ENCODE peak calls at places on chromosomes 16 and 17, in six cellular contexts. One of them, this sample, is unnamed.

GRCh38 chr16:67269766-67270165 is 9.6 kb upstream of the PLEKHG4 start:
- DNase-seq in K562: no peak
- DNase-seq in HepG2: no peak
- DNase-seq in GM12892: no peak
- DNase-seq in GM12878: no peak
- DNase-seq in H1: no peak
- DNase-seq in this sample: no peak

GRCh38 chr17:81254955-81255717 is 16.0 kb downstream of the NDUFAF8 start:
- DNase-seq in K562: peak
- DNase-seq in GM12878: no peak
- DNase-seq in GM12892: no peak
- DNase-seq in HepG2: peak
- DNase-seq in H1: peak
- DNase-seq in this sample: no peak

GRCh38 chr17:73481672-73482071 is 162.6 kb downstream of the SDK2 start:
- DNase-seq in GM12878: no peak
- DNase-seq in H1: no peak
- DNase-seq in K562: no peak
- DNase-seq in HepG2: no peak
- DNase-seq in GM12892: no peak
- DNase-seq in this sample: no peak

GRCh38 chr16:89633064-89633631 is 19.7 kb downstream of the DPEP1 start:
- DNase-seq in HepG2: no peak
- DNase-seq in K562: no peak
- DNase-seq in H1: no peak
- DNase-seq in GM12878: no peak
- DNase-seq in GM12892: no peak
- DNase-seq in this sample: no peak

GRCh38 chr17:57401556-57402488 is 145.5 kb downstream of the MSI2 start:
- DNase-seq in HepG2: peak
- DNase-seq in K562: no peak
- DNase-seq in H1: no peak
- DNase-seq in GM12878: no peak
- DNase-seq in GM12892: no peak
- DNase-seq in this sample: no peak

GRCh38 chr17:46063239-46063638 is 64.2 kb downstream of the STH start:
- DNase-seq in K562: no peak
- DNase-seq in GM12892: no peak
- DNase-seq in H1: no peak
- DNase-seq in GM12878: no peak
- DNase-seq in HepG2: no peak
- DNase-seq in this sample: no peak

GRCh38 chr17:78172284-78173024 is 4.1 kb downstream of the SYNGR2 start:
- DNase-seq in GM12892: no peak
- DNase-seq in K562: no peak
- DNase-seq in HepG2: no peak
- DNase-seq in GM12878: no peak
- DNase-seq in H1: peak
- DNase-seq in this sample: no peak

GRCh38 chr17:57864273-57864672 is 14.4 kb upstream of the MRPS23 start:
- DNase-seq in GM12878: no peak
- DNase-seq in GM12892: no peak
- DNase-seq in H1: no peak
- DNase-seq in K562: no peak
- DNase-seq in HepG2: no peak
- DNase-seq in this sample: no peak

GRCh38 chr16:85898521-85899442 is at the start of gene IRF8:
- DNase-seq in HepG2: no peak
- DNase-seq in H1: peak
- DNase-seq in K562: no peak
- DNase-seq in GM12878: peak
- DNase-seq in GM12892: peak
- DNase-seq in this sample: peak

GRCh38 chr17:48081858-48082257 is 19.4 kb downstream of the CBX1 start:
- DNase-seq in HepG2: no peak
- DNase-seq in GM12892: no peak
- DNase-seq in K562: no peak
- DNase-seq in GM12878: no peak
- DNase-seq in H1: no peak
- DNase-seq in this sample: no peak

GRCh38 chr17:6254036-6254435 is 180.9 kb downstream of the AIPL1 start:
- DNase-seq in HepG2: no peak
- DNase-seq in K562: no peak
- DNase-seq in GM12878: no peak
- DNase-seq in GM12892: no peak
- DNase-seq in H1: no peak
- DNase-seq in this sample: no peak

GRCh38 chr17:28392491-28392890 is 13.5 kb downstream of the SLC46A1 start:
- DNase-seq in GM12878: no peak
- DNase-seq in GM12892: no peak
- DNase-seq in H1: no peak
- DNase-seq in K562: no peak
- DNase-seq in HepG2: no peak
- DNase-seq in this sample: no peak

GRCh38 chr17:20226814-20227482 is 217.8 kb downstream of the SPECC1 start:
- DNase-seq in GM12878: no peak
- DNase-seq in HepG2: peak
- DNase-seq in H1: peak
- DNase-seq in GM12892: peak
- DNase-seq in K562: peak
- DNase-seq in this sample: peak

GRCh38 chr17:9206160-9206988 is 185.1 kb downstream of the NTN1 start:
- DNase-seq in K562: no peak
- DNase-seq in GM12892: no peak
- DNase-seq in HepG2: no peak
- DNase-seq in H1: no peak
- DNase-seq in GM12878: no peak
- DNase-seq in this sample: no peak

GRCh38 chr17:37830151-37830993 is 85.5 kb upstream of the HNF1B start:
- DNase-seq in GM12878: peak
- DNase-seq in K562: no peak
- DNase-seq in HepG2: peak
- DNase-seq in GM12892: no peak
- DNase-seq in H1: no peak
- DNase-seq in this sample: no peak

GRCh38 chr17:7806592-7806991 is 27.4 kb upstream of the KDM6B start:
- DNase-seq in HepG2: no peak
- DNase-seq in GM12892: no peak
- DNase-seq in K562: no peak
- DNase-seq in GM12878: no peak
- DNase-seq in H1: no peak
- DNase-seq in this sample: no peak

GRCh38 chr17:7803981-7804380 is 30.0 kb upstream of the KDM6B start:
- DNase-seq in K562: no peak
- DNase-seq in GM12878: no peak
- DNase-seq in HepG2: no peak
- DNase-seq in GM12892: no peak
- DNase-seq in H1: no peak
- DNase-seq in this sample: no peak

GRCh38 chr17:7807206-7807605 is 26.8 kb upstream of the KDM6B start:
- DNase-seq in HepG2: no peak
- DNase-seq in K562: no peak
- DNase-seq in GM12892: no peak
- DNase-seq in H1: no peak
- DNase-seq in GM12878: no peak
- DNase-seq in this sample: no peak

GRCh38 chr17:7814969-7815368 is 19.0 kb upstream of the KDM6B start:
- DNase-seq in HepG2: no peak
- DNase-seq in GM12878: no peak
- DNase-seq in H1: no peak
- DNase-seq in K562: no peak
- DNase-seq in GM12892: no peak
- DNase-seq in this sample: no peak

DNA sequence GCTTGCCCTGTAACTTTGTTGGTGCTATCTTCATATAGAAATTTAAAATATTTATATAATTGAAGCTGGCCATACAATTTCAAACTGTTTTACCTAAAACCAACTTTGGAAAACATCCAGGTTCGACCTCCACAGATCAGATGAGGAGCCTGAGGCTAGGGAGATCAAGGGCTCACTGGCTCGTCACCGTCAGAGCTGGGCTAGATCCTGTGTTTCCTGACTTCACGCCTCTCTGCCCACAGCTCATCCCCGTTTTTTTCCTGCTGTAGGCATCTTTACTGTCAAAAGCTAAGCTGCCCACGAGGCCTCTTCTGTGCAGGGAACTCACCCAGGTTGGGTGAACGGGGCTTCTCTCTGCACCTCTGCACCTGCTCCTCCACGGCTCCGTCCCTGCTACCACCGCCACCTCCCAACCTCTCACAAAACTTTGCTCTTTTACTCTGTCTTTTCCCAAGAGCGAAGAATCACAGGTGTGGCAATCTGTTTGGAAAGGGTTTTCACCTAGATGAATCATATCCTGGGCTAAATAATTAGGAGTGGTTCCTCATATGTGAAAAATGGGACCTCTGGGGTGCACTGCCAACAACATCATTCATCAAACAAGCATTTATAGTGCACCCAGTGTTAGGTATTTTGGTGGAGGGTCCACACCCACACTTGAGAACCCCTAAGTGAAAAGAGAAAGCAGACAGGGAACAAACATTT is 24.8 kb upstream of the KDM6B start:
- DNase-seq in GM12878: no peak
- DNase-seq in HepG2: no peak
- DNase-seq in H1: no peak
- DNase-seq in GM12892: no peak
- DNase-seq in K562: no peak
- DNase-seq in this sample: no peak
- TF ChIP-seq POLR2A in GM12878: no peak
- TF ChIP-seq POLR2A in HepG2: no peak
- TF ChIP-seq POLR2A in H1: no peak
- TF ChIP-seq POLR2A in GM12892: no peak
- TF ChIP-seq POLR2A in K562: no peak
- TF ChIP-seq POLR2A in this sample: no peak

DNA sequence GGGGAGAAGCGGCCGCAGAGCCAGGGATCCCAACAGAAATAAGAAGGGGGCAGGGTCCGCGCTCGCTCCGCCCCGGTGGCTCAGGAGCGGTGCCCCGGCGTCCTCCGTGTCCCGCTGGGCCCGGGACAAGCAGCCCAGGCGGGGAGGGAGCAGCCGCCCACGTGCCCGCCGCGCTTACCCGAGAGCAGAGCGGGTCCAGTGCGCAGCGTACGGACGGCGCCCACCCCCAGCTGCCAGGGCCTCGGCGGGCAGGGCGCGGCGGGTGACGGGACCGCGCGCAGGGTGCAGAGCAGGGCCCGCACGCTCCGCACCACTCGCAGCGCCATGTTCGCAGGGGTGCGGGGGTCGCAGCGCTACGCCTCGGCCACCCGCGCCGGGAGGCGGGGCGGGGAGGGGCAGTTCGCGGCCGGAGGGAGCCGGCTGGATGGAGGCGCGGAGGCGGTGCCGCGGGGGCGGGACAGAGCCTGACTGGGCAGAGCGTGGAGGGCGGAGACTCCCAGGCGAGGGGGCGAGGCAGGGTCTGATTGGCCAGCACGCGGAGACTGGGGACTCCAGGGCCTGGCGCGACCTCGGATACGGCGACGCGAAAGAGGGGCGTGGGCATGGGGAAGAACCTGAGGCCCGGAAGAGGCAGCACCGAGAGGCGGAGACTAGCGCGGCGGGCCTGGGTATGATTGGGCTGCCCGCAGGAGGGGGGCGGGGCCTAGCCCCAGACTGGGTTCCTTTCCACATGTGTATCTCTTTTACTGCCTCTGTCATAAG is at the start of gene GCSH:
- DNase-seq in K562: peak
- DNase-seq in H1: peak
- DNase-seq in HepG2: peak
- DNase-seq in GM12892: peak
- DNase-seq in GM12878: peak
- DNase-seq in this sample: peak
- TF ChIP-seq POLR2AphosphoS5 in K562: peak
- TF ChIP-seq POLR2AphosphoS5 in H1: peak
- TF ChIP-seq POLR2AphosphoS5 in HepG2: peak
- TF ChIP-seq POLR2AphosphoS5 in GM12892: no peak
- TF ChIP-seq POLR2AphosphoS5 in GM12878: no peak
- TF ChIP-seq POLR2AphosphoS5 in this sample: no peak

GRCh38 chr17:51298508-51299371 is 38.4 kb downstream of the UTP18 start:
- DNase-seq in K562: peak
- DNase-seq in GM12892: no peak
- DNase-seq in HepG2: peak
- DNase-seq in GM12878: no peak
- DNase-seq in H1: no peak
- DNase-seq in this sample: no peak
- TF ChIP-seq TAF1 in K562: no peak
- TF ChIP-seq TAF1 in GM12892: no peak
- TF ChIP-seq TAF1 in HepG2: no peak
- TF ChIP-seq TAF1 in GM12878: no peak
- TF ChIP-seq TAF1 in H1: no peak
- TF ChIP-seq TAF1 in this sample: no peak

GRCh38 chr16:30456302-30456701 is 10.6 kb upstream of the SEPHS2 start:
- DNase-seq in K562: no peak
- DNase-seq in HepG2: no peak
- DNase-seq in H1: no peak
- DNase-seq in GM12878: no peak
- DNase-seq in GM12892: no peak
- DNase-seq in this sample: no peak

GRCh38 chr16:30457256-30457655 is 11.6 kb upstream of the SEPHS2 start:
- DNase-seq in GM12878: no peak
- DNase-seq in GM12892: no peak
- DNase-seq in HepG2: no peak
- DNase-seq in K562: no peak
- DNase-seq in H1: no peak
- DNase-seq in this sample: no peak

GRCh38 chr16:30459456-30459855 is 13.1 kb upstream of the ITGAL start:
- DNase-seq in K562: no peak
- DNase-seq in H1: no peak
- DNase-seq in GM12878: no peak
- DNase-seq in GM12892: no peak
- DNase-seq in HepG2: no peak
- DNase-seq in this sample: no peak

GRCh38 chr16:30457743-30458560 is 12.3 kb upstream of the SEPHS2 start:
- DNase-seq in H1: no peak
- DNase-seq in HepG2: no peak
- DNase-seq in GM12878: no peak
- DNase-seq in GM12892: no peak
- DNase-seq in K562: no peak
- DNase-seq in this sample: no peak

DNA sequence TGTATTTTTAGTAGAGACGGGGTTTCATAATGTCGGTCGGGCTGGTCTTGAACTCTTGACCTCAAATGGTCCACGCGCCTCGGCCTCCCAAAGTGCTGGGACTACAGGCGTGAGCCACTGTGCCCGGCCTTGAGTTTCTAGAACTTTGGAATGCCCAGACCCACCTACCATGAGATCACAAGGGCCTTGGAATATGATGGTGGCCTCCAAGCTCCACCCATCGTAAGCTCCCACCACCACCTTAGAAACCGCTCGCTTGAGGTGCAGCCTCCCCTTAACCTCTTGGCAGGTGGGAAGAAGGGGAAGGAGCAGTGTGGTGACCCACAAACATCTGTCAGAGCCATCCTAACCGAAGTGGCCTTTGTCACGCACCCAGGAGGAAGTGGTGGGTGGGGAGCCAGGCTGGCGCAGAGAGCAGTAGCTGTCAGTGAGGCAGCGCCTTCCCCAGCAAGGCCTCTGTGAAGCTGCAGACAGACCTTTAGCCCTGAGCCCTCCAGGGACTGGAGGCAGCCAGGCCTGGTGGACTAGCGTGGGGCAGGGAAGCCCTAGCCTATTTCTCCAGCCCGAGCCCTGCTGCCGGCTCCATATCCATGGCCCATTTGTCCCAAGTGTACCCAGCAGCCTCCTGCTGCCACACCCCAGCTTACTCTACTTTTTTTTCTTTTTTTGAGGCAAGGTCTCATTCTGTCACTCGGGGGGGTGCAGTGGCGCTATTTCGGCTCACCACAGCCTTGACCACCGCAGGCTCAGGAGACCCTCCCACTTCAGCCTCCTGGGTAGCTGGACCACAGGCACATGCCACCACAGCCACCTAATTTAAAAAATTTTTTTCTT is 13.1 kb upstream of the SEPHS2 start:
- DNase-seq in GM12878: peak
- DNase-seq in GM12892: peak
- DNase-seq in K562: no peak
- DNase-seq in H1: no peak
- DNase-seq in HepG2: peak
- DNase-seq in this sample: peak
- TF ChIP-seq POLR2A in GM12878: peak
- TF ChIP-seq POLR2A in GM12892: peak
- TF ChIP-seq POLR2A in K562: no peak
- TF ChIP-seq POLR2A in H1: no peak
- TF ChIP-seq POLR2A in HepG2: peak
- TF ChIP-seq POLR2A in this sample: peak